ENCODE peak calls at places on chromosomes 6 and 20, in eight cellular contexts. B is transverse colon, R is lower leg skin, Q is uterus, T is testis, F is gastrocnemius medialis, A is Peyer's patch, I is IMR-90. M is an unnamed sample.

GRCh38 chr6:29702519-29703103 is 20.6 kb upstream of the HLA-F start:
- DNase-seq in B (peak; percentile 38), R (no peak), Q (no peak), T (peak; percentile 84), F (no peak), A (peak; percentile 69), I (no peak), M (peak; percentile 51)

GRCh38 chr20:15756001-15756400 is 817.2 kb downstream of the KIF16B start:
- DNase-seq in B (no peak), R (no peak), Q (no peak), T (no peak), F (no peak), A (no peak), I (no peak), M (no peak)

GRCh38 chr6:129709451-129709908 is 497 bp downstream of the ARHGAP18 start:
- DNase-seq in B (no peak), R (no peak), Q (peak; percentile 23), T (peak; percentile 67), F (no peak), A (no peak), I (peak; percentile 58), M (no peak)

GRCh38 chr20:38759135-38759534 is 10.9 kb downstream of the ACTR5 start:
- DNase-seq in B (no peak), R (peak; percentile 7), Q (no peak), T (no peak), F (no peak), A (no peak), I (no peak), M (no peak)

GRCh38 chr20:45052698-45053440 is 48.1 kb downstream of the KCNS1 start:
- DNase-seq in B (no peak), R (no peak), Q (no peak), T (no peak), F (no peak), A (no peak), I (peak; percentile 81), M (no peak)

GRCh38 chr20:63652192-63652980 is 838 bp downstream of the STMN3 start:
- DNase-seq in B (no peak), R (no peak), Q (no peak), T (no peak), F (no peak), A (no peak), I (no peak), M (no peak)

GRCh38 chr20:3068986-3069900 is 2.2 kb upstream of the OXT start:
- DNase-seq in B (no peak), R (no peak), Q (no peak), T (no peak), F (peak; percentile 15), A (no peak), I (peak; percentile 36), M (peak; percentile 82)

GRCh38 chr20:37475258-37475657 is 45.8 kb upstream of the NNAT start:
- DNase-seq in B (no peak), R (peak; percentile 17), Q (no peak), T (no peak), F (no peak), A (no peak), I (no peak), M (no peak)

GRCh38 chr6:83708546-83708969 is 343 bp downstream of the SNAP91 start:
- DNase-seq in B (no peak), R (no peak), Q (no peak), T (peak; percentile 32), F (no peak), A (no peak), I (no peak), M (no peak)

GRCh38 chr20:33137195-33137594 is 30.8 kb upstream of the BPIFA2 start:
- DNase-seq in B (no peak), R (no peak), Q (no peak), T (no peak), F (no peak), A (no peak), I (no peak), M (no peak)

GRCh38 chr20:13286600-13286999 is 65.5 kb downstream of the ISM1 start:
- DNase-seq in B (no peak), R (peak; percentile 89), Q (no peak), T (no peak), F (no peak), A (no peak), I (no peak), M (no peak)

GRCh38 chr6:21451546-21452013 is 142.0 kb upstream of the SOX4 start:
- DNase-seq in B (no peak), R (no peak), Q (no peak), T (no peak), F (no peak), A (no peak), I (no peak), M (no peak)

GRCh38 chr20:7760261-7761048 is 179.8 kb downstream of the HAO1 start:
- DNase-seq in B (no peak), R (no peak), Q (no peak), T (no peak), F (no peak), A (no peak), I (no peak), M (no peak)

GRCh38 chr6:153625089-153625488 is 414.0 kb upstream of the OPRM1 start:
- DNase-seq in B (no peak), R (no peak), Q (no peak), T (peak; percentile 83), F (no peak), A (no peak), I (no peak), M (no peak)

GRCh38 chr20:668050-668449 is 7.6 kb downstream of the SCRT2 start:
- DNase-seq in B (no peak), R (no peak), Q (no peak), T (no peak), F (no peak), A (no peak), I (no peak), M (no peak)

GRCh38 chr6:97215157-97215769 is 67.8 kb downstream of the MMS22L start:
- DNase-seq in B (peak; percentile 10), R (no peak), Q (no peak), T (peak; percentile 59), F (no peak), A (peak; percentile 59), I (peak; percentile 76), M (peak; percentile 2)

GRCh38 chr6:20811112-20811746 is 277.0 kb downstream of the CDKAL1 start:
- DNase-seq in B (no peak), R (no peak), Q (no peak), T (no peak), F (no peak), A (no peak), I (peak; percentile 99), M (peak; percentile 19)

GRCh38 chr6:113842165-113842564 is 15.0 kb upstream of the MARCKS start:
- DNase-seq in B (no peak), R (no peak), Q (no peak), T (no peak), F (no peak), A (no peak), I (peak; percentile 74), M (no peak)

GRCh38 chr20:63712191-63712590 is 4.4 kb downstream of the ZGPAT start:
- DNase-seq in B (no peak), R (no peak), Q (no peak), T (no peak), F (no peak), A (no peak), I (no peak), M (no peak)

DNA sequence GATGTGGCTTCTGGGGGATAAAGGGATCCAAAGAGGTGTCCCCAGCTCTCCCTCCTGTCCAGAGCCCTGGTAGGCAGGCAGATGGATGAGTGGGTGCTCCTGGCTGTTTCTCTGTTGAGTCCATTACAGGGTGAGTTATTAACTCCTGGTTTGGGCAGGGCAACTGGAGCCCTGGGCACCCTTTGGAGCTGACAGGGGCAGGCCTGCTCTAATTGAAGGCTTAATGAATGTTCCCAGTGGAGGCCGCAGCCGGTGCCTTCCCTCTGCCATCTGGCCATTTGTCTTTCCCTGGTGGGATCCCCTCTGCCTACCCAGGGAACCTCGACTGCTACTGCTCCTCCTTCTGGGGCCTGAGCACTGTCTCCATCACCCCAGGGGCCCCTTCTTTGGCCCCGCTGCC is 44.7 kb upstream of the MLN start:
- DNase-seq in B (no peak), R (no peak), Q (no peak), T (no peak), F (no peak), A (no peak), I (no peak), M (no peak)
- TF ChIP-seq POLR2A in B (no peak), R (no peak), Q (no peak), T (no peak), F (no peak), A (no peak), I (no peak), M (no peak)

GRCh38 chr6:167733740-167734661 is 92.7 kb upstream of the AFDN start:
- DNase-seq in B (no peak), R (no peak), Q (no peak), T (peak; percentile 71), F (peak; percentile 32), A (peak; percentile 45), I (no peak), M (no peak)
- TF ChIP-seq POLR2A in B (no peak), R (no peak), Q (no peak), T (no peak), F (no peak), A (no peak), I (no peak), M (no peak)

DNA sequence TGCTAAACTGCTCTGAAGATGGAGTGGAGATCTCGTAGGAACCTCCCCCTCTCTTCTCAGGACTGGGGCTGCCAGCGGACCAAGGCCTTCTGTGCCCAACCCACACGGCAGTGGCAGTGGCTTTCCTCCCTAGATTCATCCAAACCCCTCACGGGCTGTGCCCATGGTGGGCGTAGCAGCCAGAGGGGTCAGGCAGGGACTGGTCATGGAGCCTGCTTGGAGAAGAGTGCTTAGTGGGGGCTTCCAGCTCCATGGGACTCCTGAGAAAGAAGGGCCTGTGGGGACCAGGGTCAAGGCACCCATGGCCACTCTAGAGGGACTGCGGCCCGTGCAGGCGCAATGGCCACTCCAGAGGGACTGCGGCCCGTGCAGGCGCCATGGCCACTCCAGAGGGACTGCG is 86.6 kb downstream of the TAF4 start:
- DNase-seq in B (no peak), R (no peak), Q (no peak), T (no peak), F (no peak), A (no peak), I (no peak), M (no peak)
- TF ChIP-seq POLR2A in B (no peak), R (no peak), Q (no peak), T (no peak), F (no peak), A (no peak), I (no peak), M (no peak)

DNA sequence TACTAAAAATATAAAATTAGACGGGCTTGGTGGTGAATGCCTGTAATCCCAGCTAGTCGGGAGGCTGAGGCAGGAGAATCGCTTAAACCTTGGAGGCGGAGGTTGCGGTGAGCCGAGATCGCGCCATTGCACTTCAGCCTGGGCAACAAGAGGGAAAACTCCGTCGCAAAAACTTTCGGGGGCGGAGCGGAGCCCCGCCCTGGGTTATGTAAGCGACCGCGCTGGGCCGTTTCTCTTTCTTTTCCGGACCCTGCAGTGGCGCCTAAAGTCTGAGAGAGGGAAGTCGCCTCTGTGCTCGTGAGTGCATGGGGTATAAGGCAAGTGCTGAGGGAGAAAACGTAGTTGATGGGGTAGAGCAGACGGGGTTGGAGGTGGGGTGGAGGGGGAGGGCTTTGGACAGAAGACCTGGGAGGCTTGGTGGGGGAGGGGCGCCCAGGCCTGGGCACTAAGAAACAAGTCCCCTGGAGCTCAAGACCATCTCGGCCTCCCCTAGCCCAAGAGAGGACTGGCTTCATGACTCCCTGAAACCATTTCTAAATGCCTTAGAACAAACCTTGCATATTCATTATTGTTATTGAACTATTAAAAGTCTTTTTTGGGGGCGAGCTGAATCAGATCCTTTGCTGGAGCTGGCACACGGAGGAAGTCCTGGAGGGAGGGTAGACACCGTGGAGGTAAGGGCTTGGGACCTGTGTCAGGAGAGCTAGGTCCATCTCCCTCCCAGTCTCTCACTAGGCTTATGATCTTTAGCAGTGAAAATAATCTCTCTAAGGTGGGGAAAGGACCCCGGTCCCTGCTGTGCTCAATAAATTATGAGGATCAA is 2.7 kb upstream of the MICA start:
- DNase-seq in B (peak; percentile 88), R (peak; percentile 96), Q (peak; percentile 80), T (peak; percentile 83), F (peak; percentile 38), A (peak; percentile 94), I (peak; percentile 34), M (no peak)
- TF ChIP-seq POLR2A in B (peak; percentile 59), R (peak; percentile 26), Q (peak; percentile 44), T (no peak), F (no peak), A (peak; percentile 67), I (no peak), M (peak; percentile 48)